ENCODE peak calls at places on chromosomes 2 and 18, in ten cellular contexts. One of them, this sample, is unnamed. For H3K4me1, the result is how much of the 10 kb centered on the place peaks cover.

GRCh38 chr2:175057078-175057685 is 52.0 kb upstream of the CHN1 start:
- DNase-seq in HepG2: peak
- DNase-seq in transverse colon: no peak
- DNase-seq in GM12878: no peak
- DNase-seq in suprapubic skin: no peak
- DNase-seq in sigmoid colon: no peak
- DNase-seq in K562: no peak
- DNase-seq in ovary: no peak
- DNase-seq in A549: no peak
- DNase-seq in SK-N-SH: no peak
- DNase-seq in this sample: no peak

GRCh38 chr2:232349946-232350635 is 28.5 kb upstream of the ALPP start:
- DNase-seq in transverse colon: no peak
- DNase-seq in suprapubic skin: peak
- DNase-seq in ovary: no peak
- DNase-seq in SK-N-SH: no peak
- DNase-seq in A549: no peak
- DNase-seq in GM12878: no peak
- DNase-seq in K562: no peak
- DNase-seq in HepG2: no peak
- DNase-seq in sigmoid colon: peak
- DNase-seq in this sample: no peak

GRCh38 chr2:10338242-10339188 is 35.8 kb downstream of the HPCAL1 start:
- DNase-seq in HepG2: no peak
- DNase-seq in GM12878: no peak
- DNase-seq in sigmoid colon: no peak
- DNase-seq in ovary: no peak
- DNase-seq in suprapubic skin: no peak
- DNase-seq in A549: no peak
- DNase-seq in K562: no peak
- DNase-seq in SK-N-SH: peak
- DNase-seq in transverse colon: no peak
- DNase-seq in this sample: no peak

GRCh38 chr2:48107326-48107925 is 201.1 kb upstream of the FBXO11 start:
- DNase-seq in A549: peak
- DNase-seq in HepG2: peak
- DNase-seq in K562: no peak
- DNase-seq in transverse colon: no peak
- DNase-seq in sigmoid colon: no peak
- DNase-seq in ovary: no peak
- DNase-seq in SK-N-SH: no peak
- DNase-seq in suprapubic skin: no peak
- DNase-seq in GM12878: no peak
- DNase-seq in this sample: no peak

GRCh38 chr2:99970292-99970868 is 172.0 kb downstream of the AFF3 start:
- DNase-seq in SK-N-SH: no peak
- DNase-seq in sigmoid colon: no peak
- DNase-seq in A549: no peak
- DNase-seq in transverse colon: no peak
- DNase-seq in K562: no peak
- DNase-seq in GM12878: no peak
- DNase-seq in suprapubic skin: no peak
- DNase-seq in ovary: no peak
- DNase-seq in HepG2: no peak
- DNase-seq in this sample: no peak

GRCh38 chr2:177190941-177191340 is 21.7 kb upstream of the HNRNPA3 start:
- DNase-seq in ovary: no peak
- DNase-seq in A549: no peak
- DNase-seq in GM12878: no peak
- DNase-seq in suprapubic skin: no peak
- DNase-seq in sigmoid colon: no peak
- DNase-seq in transverse colon: no peak
- DNase-seq in HepG2: no peak
- DNase-seq in K562: no peak
- DNase-seq in SK-N-SH: no peak
- DNase-seq in this sample: no peak

GRCh38 chr2:48448274-48449061 is 81.5 kb upstream of the STON1 start:
- DNase-seq in SK-N-SH: no peak
- DNase-seq in transverse colon: no peak
- DNase-seq in ovary: no peak
- DNase-seq in A549: no peak
- DNase-seq in sigmoid colon: no peak
- DNase-seq in GM12878: peak
- DNase-seq in HepG2: peak
- DNase-seq in suprapubic skin: no peak
- DNase-seq in K562: no peak
- DNase-seq in this sample: no peak

GRCh38 chr2:138698428-138698827 is 81.8 kb downstream of the NXPH2 start:
- DNase-seq in suprapubic skin: no peak
- DNase-seq in A549: no peak
- DNase-seq in HepG2: no peak
- DNase-seq in SK-N-SH: no peak
- DNase-seq in sigmoid colon: no peak
- DNase-seq in transverse colon: no peak
- DNase-seq in ovary: no peak
- DNase-seq in GM12878: no peak
- DNase-seq in K562: no peak
- DNase-seq in this sample: no peak

GRCh38 chr18:14089176-14089575 is 43.1 kb downstream of the ZNF519 start:
- DNase-seq in SK-N-SH: no peak
- DNase-seq in sigmoid colon: no peak
- DNase-seq in suprapubic skin: no peak
- DNase-seq in HepG2: no peak
- DNase-seq in ovary: no peak
- DNase-seq in A549: no peak
- DNase-seq in transverse colon: no peak
- DNase-seq in K562: no peak
- DNase-seq in GM12878: no peak
- DNase-seq in this sample: no peak

GRCh38 chr2:25397777-25398176 is 56.1 kb upstream of the DNMT3A start:
- DNase-seq in suprapubic skin: no peak
- DNase-seq in GM12878: no peak
- DNase-seq in sigmoid colon: no peak
- DNase-seq in K562: no peak
- DNase-seq in A549: no peak
- DNase-seq in ovary: no peak
- DNase-seq in transverse colon: no peak
- DNase-seq in SK-N-SH: peak
- DNase-seq in HepG2: no peak
- DNase-seq in this sample: no peak

GRCh38 chr18:9210996-9211395 is 74.4 kb downstream of the ANKRD12 start:
- DNase-seq in suprapubic skin: no peak
- DNase-seq in HepG2: no peak
- DNase-seq in A549: no peak
- DNase-seq in SK-N-SH: no peak
- DNase-seq in K562: no peak
- DNase-seq in GM12878: no peak
- DNase-seq in transverse colon: no peak
- DNase-seq in ovary: no peak
- DNase-seq in sigmoid colon: no peak
- DNase-seq in this sample: no peak

GRCh38 chr2:98543842-98544241 is 64.5 kb downstream of the COA5 start:
- DNase-seq in ovary: no peak
- DNase-seq in GM12878: no peak
- DNase-seq in sigmoid colon: no peak
- DNase-seq in HepG2: no peak
- DNase-seq in transverse colon: no peak
- DNase-seq in suprapubic skin: no peak
- DNase-seq in A549: no peak
- DNase-seq in K562: no peak
- DNase-seq in SK-N-SH: no peak
- DNase-seq in this sample: no peak

GRCh38 chr2:205766765-205767359 is 84.6 kb downstream of the NRP2 start:
- DNase-seq in transverse colon: peak
- DNase-seq in HepG2: peak
- DNase-seq in A549: peak
- DNase-seq in ovary: peak
- DNase-seq in sigmoid colon: peak
- DNase-seq in GM12878: no peak
- DNase-seq in K562: peak
- DNase-seq in SK-N-SH: peak
- DNase-seq in suprapubic skin: no peak
- DNase-seq in this sample: peak

DNA sequence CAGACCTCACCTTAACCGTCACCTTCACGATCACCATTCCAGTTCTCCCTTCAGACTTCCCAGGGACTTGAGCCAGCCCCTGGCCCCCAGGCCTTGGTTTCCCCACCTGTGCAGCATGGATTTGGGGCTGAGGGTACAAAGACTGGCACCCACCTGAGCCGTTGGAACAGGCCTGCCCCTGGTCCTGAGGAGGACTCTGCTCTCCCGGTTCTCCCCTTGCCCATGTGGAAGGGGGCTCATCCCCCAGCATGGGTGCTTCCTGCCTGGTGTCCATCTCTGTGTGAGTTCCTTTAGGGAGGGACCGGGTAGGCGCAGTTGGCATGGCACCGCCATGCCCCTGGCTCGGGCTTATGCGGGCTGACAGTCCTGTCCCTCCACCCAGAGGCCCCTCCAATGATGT is 10.9 kb upstream of the GPR35 start:
- DNase-seq in transverse colon: no peak
- DNase-seq in K562: no peak
- DNase-seq in SK-N-SH: no peak
- DNase-seq in sigmoid colon: no peak
- DNase-seq in A549: no peak
- DNase-seq in ovary: peak
- DNase-seq in GM12878: no peak
- DNase-seq in suprapubic skin: peak
- DNase-seq in HepG2: no peak
- DNase-seq in this sample: no peak
- TF ChIP-seq EP300 in transverse colon: no peak
- TF ChIP-seq EP300 in K562: no peak
- TF ChIP-seq EP300 in SK-N-SH: no peak
- TF ChIP-seq EP300 in sigmoid colon: no peak
- TF ChIP-seq EP300 in A549: no peak
- TF ChIP-seq EP300 in ovary: no peak
- TF ChIP-seq EP300 in GM12878: no peak
- TF ChIP-seq EP300 in suprapubic skin: no peak
- TF ChIP-seq EP300 in HepG2: no peak
- TF ChIP-seq EP300 in this sample: no peak

DNA sequence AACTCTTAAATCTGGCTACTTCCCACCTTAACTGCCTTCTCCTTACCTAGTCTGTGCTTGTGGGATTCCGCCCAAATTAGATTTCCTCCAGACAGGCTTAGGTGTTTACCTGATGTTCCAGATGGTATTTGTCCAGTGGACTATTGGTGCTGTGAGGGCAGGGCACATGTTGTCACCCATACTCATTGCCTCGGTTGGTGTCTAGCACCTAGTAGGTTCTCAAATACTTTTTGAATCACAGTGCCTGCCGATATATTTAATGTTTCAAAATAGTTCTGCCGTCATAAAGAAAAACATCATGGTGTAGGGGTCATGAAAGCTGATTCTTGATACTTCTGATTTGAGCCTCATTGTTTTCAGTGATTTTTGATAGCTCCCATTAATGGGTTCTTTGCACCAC is 1.1 kb downstream of the SEPTIN2 start:
- DNase-seq in ovary: no peak
- DNase-seq in SK-N-SH: no peak
- DNase-seq in A549: no peak
- DNase-seq in transverse colon: no peak
- DNase-seq in GM12878: no peak
- DNase-seq in suprapubic skin: no peak
- DNase-seq in K562: no peak
- DNase-seq in HepG2: no peak
- DNase-seq in sigmoid colon: no peak
- DNase-seq in this sample: no peak
- H3K4me1 ChIP-seq in ovary: under half
- H3K4me1 ChIP-seq in SK-N-SH: under half
- H3K4me1 ChIP-seq in A549: half or more
- H3K4me1 ChIP-seq in transverse colon: half or more
- H3K4me1 ChIP-seq in GM12878: under half
- H3K4me1 ChIP-seq in suprapubic skin: half or more
- H3K4me1 ChIP-seq in K562: under half
- H3K4me1 ChIP-seq in HepG2: half or more
- H3K4me1 ChIP-seq in sigmoid colon: under half
- H3K4me1 ChIP-seq in this sample: under half

GRCh38 chr2:150282821-150283309 is 204.6 kb downstream of the RND3 start:
- DNase-seq in K562: no peak
- DNase-seq in GM12878: no peak
- DNase-seq in suprapubic skin: no peak
- DNase-seq in A549: no peak
- DNase-seq in HepG2: no peak
- DNase-seq in SK-N-SH: no peak
- DNase-seq in ovary: no peak
- DNase-seq in sigmoid colon: no peak
- DNase-seq in transverse colon: no peak
- DNase-seq in this sample: peak
- H3K27ac ChIP-seq in K562: no peak
- H3K27ac ChIP-seq in GM12878: no peak
- H3K27ac ChIP-seq in suprapubic skin: peak
- H3K27ac ChIP-seq in A549: no peak
- H3K27ac ChIP-seq in HepG2: no peak
- H3K27ac ChIP-seq in SK-N-SH: no peak
- H3K27ac ChIP-seq in ovary: no peak
- H3K27ac ChIP-seq in sigmoid colon: no peak
- H3K27ac ChIP-seq in transverse colon: no peak
- H3K27ac ChIP-seq in this sample: no peak

GRCh38 chr2:31324000-31324633 is 90.2 kb downstream of the EHD3 start:
- DNase-seq in transverse colon: no peak
- DNase-seq in SK-N-SH: no peak
- DNase-seq in K562: no peak
- DNase-seq in sigmoid colon: no peak
- DNase-seq in suprapubic skin: no peak
- DNase-seq in A549: no peak
- DNase-seq in GM12878: peak
- DNase-seq in ovary: no peak
- DNase-seq in HepG2: no peak
- DNase-seq in this sample: no peak
- TF ChIP-seq EP300 in transverse colon: no peak
- TF ChIP-seq EP300 in SK-N-SH: no peak
- TF ChIP-seq EP300 in K562: no peak
- TF ChIP-seq EP300 in sigmoid colon: no peak
- TF ChIP-seq EP300 in suprapubic skin: no peak
- TF ChIP-seq EP300 in A549: no peak
- TF ChIP-seq EP300 in GM12878: peak
- TF ChIP-seq EP300 in ovary: no peak
- TF ChIP-seq EP300 in HepG2: no peak
- TF ChIP-seq EP300 in this sample: no peak

This sample was measured in tibial nerve.